ENCODE peak calls at places on chromosomes 1 and 21, in seven cellular contexts. P is heart left ventricle, L is IMR-90, M is transverse colon, I is ovary, C is suprapubic skin, Q is breast epithelium. S is an unnamed sample.
A peak's percentile ranks its signal among the peaks of the same experiment; 100 is the strongest.

GRCh38 chr1:233328661-233329498 is 1.4 kb downstream of the MAP3K21 start:
- DNase-seq in P (no peak), Q (peak; percentile 19), C (no peak), M (peak; percentile 32), I (no peak), L (no peak), S (peak; percentile 43)

GRCh38 chr1:88036345-88036999 is 647.6 kb upstream of the PKN2 start:
- DNase-seq in L (no peak), Q (no peak), C (no peak), M (no peak), P (no peak), I (no peak), S (no peak)

GRCh38 chr1:203173566-203173965 is 2.1 kb downstream of the MYBPH start:
- DNase-seq in P (no peak), M (no peak), I (no peak), C (no peak), L (no peak), Q (no peak), S (no peak)

GRCh38 chr1:211420389-211420788 is 71.6 kb downstream of the RD3 start:
- DNase-seq in M (no peak), P (no peak), C (no peak), L (peak; percentile 54), Q (no peak), I (no peak), S (no peak)

GRCh38 chr1:199725002-199725401 is 302.5 kb upstream of the NR5A2 start:
- DNase-seq in I (no peak), C (no peak), M (no peak), L (no peak), P (no peak), Q (no peak), S (no peak)

GRCh38 chr21:20646431-20646830 is 351.8 kb upstream of the NCAM2 start:
- DNase-seq in L (no peak), P (no peak), Q (no peak), I (no peak), M (no peak), C (no peak), S (no peak)

GRCh38 chr1:67957026-67957425 is 93.4 kb downstream of the DIRAS3 start:
- DNase-seq in P (peak; percentile 13), L (peak; percentile 50), I (peak; percentile 57), C (no peak), Q (no peak), M (no peak), S (peak; percentile 6)

GRCh38 chr1:33893147-33893830 is 29.4 kb downstream of the HMGB4 start:
- DNase-seq in I (no peak), Q (no peak), P (no peak), M (no peak), C (no peak), L (peak; percentile 29), S (no peak)

GRCh38 chr1:223421676-223422075 is 28.5 kb downstream of the CCDC185 start:
- DNase-seq in P (no peak), M (no peak), I (no peak), C (no peak), Q (no peak), L (peak; percentile 12), S (peak; percentile 21)

GRCh38 chr21:37800496-37801061 is 115.7 kb downstream of the KCNJ6 start:
- DNase-seq in P (no peak), C (no peak), I (no peak), L (peak; percentile 25), M (no peak), Q (no peak), S (no peak)

GRCh38 chr1:39269791-39270342 is 65.4 kb downstream of the MACF1 start:
- DNase-seq in C (no peak), M (peak; percentile 14), P (no peak), Q (no peak), I (no peak), L (peak; percentile 82), S (no peak)

GRCh38 chr21:28938726-28939125 is 54.0 kb downstream of the LTN1 start:
- DNase-seq in L (no peak), M (no peak), P (no peak), I (no peak), Q (no peak), C (no peak), S (no peak)

GRCh38 chr1:40315239-40315794 is 1.8 kb downstream of the COL9A2 start:
- DNase-seq in I (peak; percentile 58), Q (peak; percentile 79), L (peak; percentile 83), M (peak; percentile 87), P (peak; percentile 80), C (peak; percentile 90), S (peak; percentile 79)
- H3K4me3 ChIP-seq in I (peak overlapping the region; percentile 31), Q (peak overlapping the region; percentile 56), L (peak overlapping the region; percentile 28), M (peak overlapping the region; percentile 54), P (peak overlapping the region; percentile 46), C (peak overlapping the region; percentile 44), S (no peak overlapping the region)

GRCh38 chr1:153973478-153973877 is 4.0 kb downstream of the JTB start:
- DNase-seq in I (no peak), M (no peak), Q (no peak), L (no peak), P (no peak), C (no peak), S (no peak)

GRCh38 chr1:153973071-153973470 is 4.4 kb downstream of the JTB start:
- DNase-seq in L (no peak), I (no peak), P (no peak), Q (no peak), M (no peak), C (no peak), S (no peak)

GRCh38 chr1:153976819-153977249 is 640 bp downstream of the JTB start:
- DNase-seq in L (no peak), Q (no peak), P (no peak), M (no peak), I (no peak), C (no peak), S (no peak)

GRCh38 chr1:153978274-153978909 is 918 bp upstream of the JTB start:
- DNase-seq in M (no peak), I (no peak), C (no peak), L (no peak), Q (no peak), P (no peak), S (no peak)

GRCh38 chr1:153977250-153978240 is at the start of gene JTB:
- DNase-seq in Q (peak; percentile 83), P (peak; percentile 90), L (peak; percentile 78), M (peak; percentile 92), C (peak; percentile 97), I (peak; percentile 86), S (peak; percentile 87)
- TF ChIP-seq POLR2A in Q (peak; percentile 89), P (peak; percentile 91), L (peak; percentile 76), M (peak; percentile 93), C (peak; percentile 91), I (peak; percentile 87), S (peak; percentile 95)

GRCh38 chr1:61152706-61153105 is 70.3 kb downstream of the NFIA start:
- DNase-seq in L (no peak), P (no peak), C (no peak), I (no peak), Q (peak; percentile 43), M (no peak), S (no peak)

GRCh38 chr1:61160526-61160925 is 78.2 kb downstream of the NFIA start:
- DNase-seq in M (no peak), C (no peak), I (no peak), L (peak; percentile 21), P (no peak), Q (no peak), S (no peak)

GRCh38 chr1:61156576-61157239 is 74.3 kb downstream of the NFIA start:
- DNase-seq in P (no peak), L (no peak), M (no peak), C (no peak), I (no peak), Q (no peak), S (no peak)

GRCh38 chr1:61158592-61158991 is 76.2 kb downstream of the NFIA start:
- DNase-seq in P (no peak), Q (no peak), M (no peak), C (no peak), I (no peak), L (no peak), S (no peak)

DNA sequence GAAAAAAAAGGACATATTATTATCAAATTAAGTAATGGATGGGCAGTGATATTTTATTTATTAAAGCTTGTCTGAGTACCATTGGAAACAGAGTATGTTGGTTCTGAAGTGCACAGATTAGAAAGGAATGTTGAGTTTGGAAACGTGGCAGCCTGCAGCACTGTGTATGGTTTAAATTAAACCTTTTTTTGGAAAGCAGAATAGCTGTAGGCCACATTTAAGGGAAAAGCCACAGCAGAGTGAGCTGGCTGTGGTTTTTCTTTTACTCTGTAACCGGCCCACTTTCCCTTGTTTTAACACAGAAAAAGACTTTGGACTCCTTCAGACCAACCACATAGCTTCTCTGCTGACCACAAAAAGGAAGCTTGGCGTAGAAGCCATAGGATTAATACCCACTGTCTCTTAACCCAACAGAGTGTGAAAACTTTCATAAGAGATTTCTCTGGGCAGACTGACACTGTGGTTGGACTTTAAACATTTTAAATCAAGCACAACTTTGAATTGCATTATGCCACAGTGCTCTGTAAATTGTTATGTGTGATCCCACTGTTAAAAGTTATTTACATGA is 75.1 kb downstream of the NFIA start:
- DNase-seq in M (no peak), L (peak; percentile 66), C (no peak), Q (no peak), P (no peak), I (no peak), S (no peak)
- H3K27me3 ChIP-seq in M (no peaks in the 10 kb centered on the region), L (no peaks in the 10 kb centered on the region), C (no peaks in the 10 kb centered on the region), Q (no peaks in the 10 kb centered on the region), P (no peaks in the 10 kb centered on the region), I (no peaks in the 10 kb centered on the region), S (no peaks in the 10 kb centered on the region)

GRCh38 chr1:56948403-56949023 is 17.3 kb downstream of the C8B start:
- DNase-seq in Q (no peak), L (peak; percentile 6), M (no peak), P (no peak), C (no peak), I (no peak), S (no peak)
- H3K4me3 ChIP-seq in Q (no peak overlapping the region), L (no peak overlapping the region), M (no peak overlapping the region), P (no peak overlapping the region), C (no peak overlapping the region), I (no peak overlapping the region), S (no peak overlapping the region)

DNA sequence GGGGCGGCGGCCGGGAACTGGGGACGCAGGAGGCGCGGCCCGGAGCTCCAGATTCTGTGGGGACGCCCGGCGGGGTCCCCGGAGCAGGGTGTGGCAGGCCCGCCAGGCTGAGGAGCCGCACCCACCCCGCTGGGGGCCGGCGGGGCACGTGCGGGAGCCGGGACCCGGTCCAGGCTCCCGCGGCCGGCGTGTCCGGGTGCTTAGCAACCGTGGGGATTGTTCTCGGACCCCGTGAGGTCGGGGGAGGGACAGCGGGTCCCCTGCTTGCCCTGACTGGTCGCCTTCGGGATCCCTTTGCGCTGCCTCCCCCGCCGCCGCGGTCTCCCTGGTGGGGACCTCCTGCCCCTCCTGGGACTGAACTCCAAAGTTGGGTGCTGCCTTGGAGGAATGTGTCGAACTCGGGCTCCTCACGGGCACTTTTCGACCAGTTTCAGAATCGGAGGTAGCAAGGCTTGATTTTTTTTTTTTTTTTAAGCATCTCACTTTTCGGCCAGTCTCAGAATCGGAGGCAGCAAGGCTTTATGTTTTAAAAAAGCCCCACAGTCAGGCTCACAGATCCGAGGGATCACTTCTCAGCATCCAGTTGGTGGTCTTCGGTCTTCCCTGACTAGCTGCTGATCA is 522 bp downstream of the FAM76A start:
- DNase-seq in I (peak; percentile 37), Q (peak; percentile 37), L (peak; percentile 20), C (peak; percentile 81), P (peak; percentile 59), M (peak; percentile 54), S (peak; percentile 59)
- TF ChIP-seq POLR2A in I (no peak), Q (no peak), L (no peak), C (no peak), P (no peak), M (no peak), S (no peak)

GRCh38 chr1:36852586-36852985 is 181.7 kb downstream of the GRIK3 start:
- DNase-seq in M (no peak), P (no peak), I (no peak), Q (no peak), C (no peak), L (no peak), S (no peak)
- H3K27me3 ChIP-seq in M (peaks cover 49% of the 10 kb centered on the region), P (peaks cover 83% of the 10 kb centered on the region), I (no peaks in the 10 kb centered on the region), Q (no peaks in the 10 kb centered on the region), C (peaks cover 69% of the 10 kb centered on the region), L (no peaks in the 10 kb centered on the region), S (no peaks in the 10 kb centered on the region)

S was measured in body of pancreas.